ENCODE peak calls at places on chromosomes 12 and 14, in six cellular contexts. L, S, T, D, F and Z are unnamed samples.
A peak's percentile ranks its signal among the peaks of the same experiment; 100 is the strongest.

GRCh38 chr12:94686834-94687628 is 36.7 kb upstream of the TMCC3 start:
- DNase-seq in S (no peak), D (no peak), T (no peak), F (no peak), L (no peak), Z (no peak)

GRCh38 chr14:26286066-26286791 is 311.6 kb downstream of the NOVA1 start:
- DNase-seq in T (no peak), F (peak; percentile 49), S (no peak), L (no peak), D (peak; percentile 13), Z (no peak)

GRCh38 chr14:68729556-68729955 is 63.3 kb downstream of the ZFP36L1 start:
- DNase-seq in F (no peak), D (no peak), T (no peak), L (no peak), S (no peak), Z (no peak)

GRCh38 chr12:2640709-2641108 is 154.1 kb upstream of the FKBP4 start:
- DNase-seq in F (peak; percentile 96), T (peak; percentile 56), D (peak; percentile 99), L (no peak), S (no peak), Z (peak; percentile 76)

GRCh38 chr14:104550849-104551728 is 28.5 kb upstream of the C14orf180 start:
- DNase-seq in F (no peak), L (no peak), D (no peak), S (no peak), T (no peak), Z (no peak)

GRCh38 chr14:50822501-50823042 is 8.4 kb downstream of the NIN start:
- DNase-seq in T (no peak), S (no peak), D (no peak), F (peak; percentile 19), L (no peak), Z (no peak)

GRCh38 chr12:10320643-10321042 is 13.0 kb downstream of the KLRD1 start:
- DNase-seq in F (no peak), T (no peak), D (no peak), S (no peak), L (no peak), Z (no peak)

GRCh38 chr12:51434305-51434704 is 9.7 kb downstream of the SLC4A8 start:
- DNase-seq in S (no peak), D (no peak), T (no peak), F (no peak), L (no peak), Z (no peak)

GRCh38 chr14:53766106-53766505 is 190.5 kb downstream of the BMP4 start:
- DNase-seq in F (no peak), D (no peak), T (no peak), L (no peak), S (no peak), Z (no peak)

GRCh38 chr12:89208661-89209096 is 143.6 kb downstream of the DUSP6 start:
- DNase-seq in F (peak; percentile 56), L (no peak), D (peak; percentile 29), T (no peak), S (no peak), Z (peak; percentile 73)

GRCh38 chr12:108822458-108823205 is 34.8 kb downstream of the SSH1 start:
- DNase-seq in F (peak; percentile 89), T (no peak), D (no peak), L (no peak), S (no peak), Z (peak; percentile 66)

GRCh38 chr12:120175062-120175461 is 19.5 kb downstream of the GCN1 start:
- DNase-seq in S (no peak), D (no peak), L (no peak), F (no peak), T (no peak), Z (no peak)

GRCh38 chr14:70742316-70742715 is 67.0 kb downstream of the MAP3K9 start:
- DNase-seq in L (no peak), F (no peak), T (no peak), D (no peak), S (no peak), Z (no peak)

GRCh38 chr14:55297611-55298323 is 26.5 kb downstream of the FBXO34 start:
- DNase-seq in T (no peak), D (no peak), L (no peak), F (no peak), S (no peak), Z (no peak)

GRCh38 chr12:58918475-58918874 is 1.8 kb downstream of the LRIG3 start:
- DNase-seq in S (no peak), L (no peak), D (peak; percentile 15), T (no peak), F (peak; percentile 24), Z (no peak)

GRCh38 chr12:45315462-45315861 is 99.6 kb downstream of the ANO6 start:
- DNase-seq in L (no peak), D (no peak), F (no peak), S (no peak), T (no peak), Z (peak; percentile 37)

GRCh38 chr12:124233041-124233836 is 61.7 kb upstream of the RFLNA start:
- DNase-seq in L (no peak), F (peak; percentile 94), S (no peak), T (no peak), D (peak; percentile 84), Z (no peak)

GRCh38 chr12:119911147-119911546 is 34.0 kb upstream of the CIT start:
- DNase-seq in D (peak; percentile 95), T (no peak), F (no peak), S (no peak), L (no peak), Z (no peak)

GRCh38 chr14:56803816-56804535 is 6.3 kb downstream of the OTX2 start:
- DNase-seq in D (no peak), F (no peak), L (no peak), S (no peak), T (no peak), Z (no peak)

GRCh38 chr12:10562306-10562933 is 51.0 kb downstream of the MAGOHB start:
- DNase-seq in T (no peak), F (peak; percentile 45), L (no peak), D (peak; percentile 54), S (peak; percentile 18), Z (peak; percentile 37)

GRCh38 chr14:30874999-30875787 is 834 bp downstream of the COCH start:
- DNase-seq in F (peak; percentile 11), T (peak; percentile 58), D (no peak), S (peak; percentile 12), L (no peak), Z (peak; percentile 53)

GRCh38 chr12:129076466-129077325 is 223.4 kb downstream of the GLT1D1 start:
- DNase-seq in S (no peak), L (no peak), T (no peak), F (no peak), D (no peak), Z (peak; percentile 62)

GRCh38 chr14:83520837-83521236 is 1987.2 kb upstream of the SEL1L start:
- DNase-seq in S (no peak), L (no peak), T (no peak), D (peak; percentile 88), F (no peak), Z (no peak)
- H3K4ac ChIP-seq in S (no peak overlapping the region), L (no peak overlapping the region), T (no peak overlapping the region), D (no peak overlapping the region), F (no peak overlapping the region), Z (no peak overlapping the region)

DNA sequence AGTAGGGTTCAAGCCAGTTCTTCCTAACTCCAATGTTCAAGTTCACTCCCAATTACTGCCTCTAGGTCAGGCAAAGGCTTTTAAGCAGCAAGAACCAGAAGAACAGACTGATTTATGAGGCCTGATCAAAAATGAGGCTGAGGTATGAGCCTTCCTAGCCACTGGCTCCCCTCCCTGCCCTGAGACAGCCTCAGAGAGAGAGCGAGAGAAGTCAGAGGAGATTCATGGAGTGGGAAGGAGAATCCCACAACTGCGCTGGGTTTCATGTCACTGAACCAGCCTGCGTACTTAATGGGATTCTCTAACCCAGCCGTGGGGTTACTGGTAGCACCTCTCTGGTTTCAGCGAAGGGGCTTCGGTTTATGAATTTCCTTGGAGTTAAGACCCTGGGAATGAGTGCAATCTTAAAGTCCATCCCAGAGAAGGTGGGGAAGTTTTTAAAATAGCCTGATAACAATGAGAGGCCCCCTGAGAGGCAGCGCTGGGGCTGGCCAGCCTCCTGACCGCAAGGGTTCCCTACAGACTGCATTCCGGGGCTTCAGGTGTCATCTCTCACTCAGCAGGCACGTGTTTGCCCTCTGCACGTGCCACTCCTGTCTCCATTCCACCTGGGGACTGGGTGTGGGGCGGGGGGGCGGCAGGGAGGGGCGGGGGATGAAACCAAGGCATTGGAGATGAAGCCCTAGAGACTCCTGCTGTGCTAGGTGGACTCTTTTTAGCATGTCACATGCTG is 6.1 kb upstream of the GPRC5A start:
- DNase-seq in D (no peak), F (no peak), S (no peak), L (no peak), T (peak; percentile 69), Z (peak; percentile 74)
- H2BK15ac ChIP-seq in D (peak overlapping the region; percentile 72), F (no peak overlapping the region), S (no peak overlapping the region), L (peak overlapping the region; percentile 63), T (no peak overlapping the region), Z (no peak overlapping the region)

GRCh38 chr12:101280006-101280505 is at the start of gene UTP20:
- DNase-seq in T (peak; percentile 94), L (peak; percentile 59), S (peak; percentile 89), D (peak; percentile 82), F (peak; percentile 89), Z (peak; percentile 94)
- H3K4ac ChIP-seq in T (no peak within 1 kb of the TSS), L (no peak within 1 kb of the TSS), S (no peak within 1 kb of the TSS), D (peak within 1 kb of the TSS; percentile 79), F (peak within 1 kb of the TSS; percentile 89), Z (peak within 1 kb of the TSS; percentile 16)

DNA sequence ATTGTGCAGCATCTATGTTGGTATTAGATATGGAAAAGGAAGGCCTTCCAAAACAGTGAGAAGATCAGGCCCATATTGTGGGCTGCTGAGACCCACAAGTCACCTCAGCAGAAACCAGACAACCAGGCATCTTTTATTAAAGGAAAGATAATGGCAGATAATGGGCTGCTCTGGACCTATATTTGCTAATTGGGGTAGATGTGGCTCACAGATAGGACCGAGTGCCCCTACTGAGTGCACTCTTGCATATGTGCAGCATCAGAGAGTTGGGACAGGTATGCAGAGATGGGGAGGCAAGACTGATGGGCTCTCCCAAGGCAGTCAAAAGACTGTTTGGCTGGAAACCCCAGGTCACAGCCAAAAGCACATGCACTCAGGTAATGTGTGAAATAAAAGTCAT is 149.8 kb upstream of the GZMB start:
- DNase-seq in L (no peak), F (no peak), S (no peak), D (no peak), T (no peak), Z (no peak)
- H2BK15ac ChIP-seq in L (no peak overlapping the region), F (no peak overlapping the region), S (no peak overlapping the region), D (no peak overlapping the region), T (no peak overlapping the region), Z (no peak overlapping the region)